ENCODE peak calls at places on chromosomes 6 and 20, in four cellular contexts. One of them, this sample, is unnamed.

GRCh38 chr6:135403584-135403983 is 94.0 kb downstream of the AHI1 start:
- DNase-seq in HL-60: no peak
- DNase-seq in K562: no peak
- DNase-seq in GM12878: no peak
- DNase-seq in this sample: no peak

GRCh38 chr6:87698618-87699017 is 3.4 kb downstream of the AKIRIN2 start:
- DNase-seq in HL-60: no peak
- DNase-seq in K562: no peak
- DNase-seq in GM12878: no peak
- DNase-seq in this sample: no peak

GRCh38 chr6:87200469-87201174 is 45.3 kb downstream of the ZNF292 start:
- DNase-seq in HL-60: no peak
- DNase-seq in K562: no peak
- DNase-seq in GM12878: no peak
- DNase-seq in this sample: no peak

GRCh38 chr20:5757949-5758348 is 7.7 kb downstream of the SHLD1 start:
- DNase-seq in HL-60: no peak
- DNase-seq in K562: no peak
- DNase-seq in GM12878: no peak
- DNase-seq in this sample: no peak

GRCh38 chr6:38443341-38443740 is 196.4 kb downstream of the BTBD9 start:
- DNase-seq in HL-60: peak
- DNase-seq in K562: no peak
- DNase-seq in GM12878: no peak
- DNase-seq in this sample: no peak

GRCh38 chr6:152209211-152209610 is 401.7 kb downstream of the ESR1 start:
- DNase-seq in HL-60: no peak
- DNase-seq in K562: no peak
- DNase-seq in GM12878: no peak
- DNase-seq in this sample: no peak

GRCh38 chr20:10469599-10469998 is 34.5 kb downstream of the SLX4IP start:
- DNase-seq in HL-60: no peak
- DNase-seq in K562: peak
- DNase-seq in GM12878: no peak
- DNase-seq in this sample: no peak

GRCh38 chr6:104459543-104459942 is 400.2 kb downstream of the HACE1 start:
- DNase-seq in HL-60: no peak
- DNase-seq in K562: no peak
- DNase-seq in GM12878: peak
- DNase-seq in this sample: no peak

GRCh38 chr6:23350752-23351453 is 775.1 kb upstream of the NRSN1 start:
- DNase-seq in HL-60: no peak
- DNase-seq in K562: no peak
- DNase-seq in GM12878: no peak
- DNase-seq in this sample: no peak

GRCh38 chr6:105153676-105154075 is 26.1 kb downstream of the POPDC3 start:
- DNase-seq in HL-60: no peak
- DNase-seq in K562: no peak
- DNase-seq in GM12878: no peak
- DNase-seq in this sample: no peak

GRCh38 chr6:99458319-99458718 is 33.2 kb upstream of the PNISR start:
- DNase-seq in HL-60: peak
- DNase-seq in K562: peak
- DNase-seq in GM12878: no peak
- DNase-seq in this sample: no peak

GRCh38 chr6:69398729-69399128 is 398.1 kb downstream of the LMBRD1 start:
- DNase-seq in HL-60: no peak
- DNase-seq in K562: no peak
- DNase-seq in GM12878: no peak
- DNase-seq in this sample: no peak

GRCh38 chr6:84892666-84893065 is 128.3 kb upstream of the TBX18 start:
- DNase-seq in HL-60: no peak
- DNase-seq in K562: no peak
- DNase-seq in GM12878: no peak
- DNase-seq in this sample: no peak

GRCh38 chr6:7201732-7202541 is 94.2 kb downstream of the RREB1 start:
- DNase-seq in HL-60: peak
- DNase-seq in K562: peak
- DNase-seq in GM12878: peak
- DNase-seq in this sample: peak

GRCh38 chr20:52200870-52201269 is 9.3 kb upstream of the ZFP64 start:
- DNase-seq in HL-60: no peak
- DNase-seq in K562: no peak
- DNase-seq in GM12878: no peak
- DNase-seq in this sample: no peak

GRCh38 chr20:3237958-3238615 is 903 bp downstream of the SLC4A11 start:
- DNase-seq in HL-60: no peak
- DNase-seq in K562: no peak
- DNase-seq in GM12878: no peak
- DNase-seq in this sample: no peak

GRCh38 chr6:87436435-87436834 is 28.7 kb downstream of the CFAP206 start:
- DNase-seq in HL-60: peak
- DNase-seq in K562: peak
- DNase-seq in GM12878: peak
- DNase-seq in this sample: peak

GRCh38 chr6:74598473-74599393 is 607.1 kb downstream of the COL12A1 start:
- DNase-seq in HL-60: no peak
- DNase-seq in K562: no peak
- DNase-seq in GM12878: peak
- DNase-seq in this sample: peak

DNA sequence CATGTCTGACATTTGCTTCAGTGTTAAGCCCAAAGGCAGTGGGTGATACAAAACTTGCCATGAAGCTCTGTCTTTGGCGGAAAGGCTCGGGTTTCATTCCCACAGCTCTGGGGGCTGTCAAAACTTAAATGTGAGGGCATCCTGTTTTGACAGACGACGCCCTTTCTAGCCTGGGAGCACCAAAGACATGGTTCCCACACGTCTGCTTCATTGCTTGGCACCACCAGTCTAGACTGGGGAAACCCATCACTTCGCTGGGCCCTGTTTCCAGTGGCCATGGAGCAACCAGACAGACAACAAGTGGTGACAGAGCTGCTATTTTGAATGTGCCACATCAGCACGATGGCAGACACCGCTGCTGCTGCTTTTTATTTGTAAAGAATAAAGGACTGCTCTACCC is 127.5 kb downstream of the SASH1 start:
- DNase-seq in HL-60: no peak
- DNase-seq in K562: no peak
- DNase-seq in GM12878: no peak
- DNase-seq in this sample: no peak
- TF ChIP-seq SPI1 in HL-60: no peak
- TF ChIP-seq SPI1 in K562: no peak
- TF ChIP-seq SPI1 in GM12878: no peak
- TF ChIP-seq SPI1 in this sample: no peak

GRCh38 chr6:9507136-9507895 is 907.6 kb downstream of the TFAP2A start:
- DNase-seq in HL-60: no peak
- DNase-seq in K562: no peak
- DNase-seq in GM12878: peak
- DNase-seq in this sample: no peak

GRCh38 chr6:9514146-9514545 is 900.7 kb downstream of the TFAP2A start:
- DNase-seq in HL-60: no peak
- DNase-seq in K562: no peak
- DNase-seq in GM12878: no peak
- DNase-seq in this sample: no peak

GRCh38 chr6:9516207-9516606 is 898.7 kb downstream of the TFAP2A start:
- DNase-seq in HL-60: no peak
- DNase-seq in K562: no peak
- DNase-seq in GM12878: no peak
- DNase-seq in this sample: no peak

GRCh38 chr6:9511157-9511556 is 903.7 kb downstream of the TFAP2A start:
- DNase-seq in HL-60: no peak
- DNase-seq in K562: no peak
- DNase-seq in GM12878: no peak
- DNase-seq in this sample: no peak
- TF ChIP-seq POLR2AphosphoS5 in HL-60: no peak
- TF ChIP-seq POLR2AphosphoS5 in K562: no peak
- TF ChIP-seq POLR2AphosphoS5 in GM12878: no peak
- TF ChIP-seq POLR2AphosphoS5 in this sample: no peak

GRCh38 chr6:81381382-81381916 is 371.0 kb downstream of the TENT5A start:
- DNase-seq in HL-60: no peak
- DNase-seq in K562: no peak
- DNase-seq in GM12878: no peak
- DNase-seq in this sample: no peak
- TF ChIP-seq SPI1 in HL-60: no peak
- TF ChIP-seq SPI1 in K562: no peak
- TF ChIP-seq SPI1 in GM12878: no peak
- TF ChIP-seq SPI1 in this sample: no peak

DNA sequence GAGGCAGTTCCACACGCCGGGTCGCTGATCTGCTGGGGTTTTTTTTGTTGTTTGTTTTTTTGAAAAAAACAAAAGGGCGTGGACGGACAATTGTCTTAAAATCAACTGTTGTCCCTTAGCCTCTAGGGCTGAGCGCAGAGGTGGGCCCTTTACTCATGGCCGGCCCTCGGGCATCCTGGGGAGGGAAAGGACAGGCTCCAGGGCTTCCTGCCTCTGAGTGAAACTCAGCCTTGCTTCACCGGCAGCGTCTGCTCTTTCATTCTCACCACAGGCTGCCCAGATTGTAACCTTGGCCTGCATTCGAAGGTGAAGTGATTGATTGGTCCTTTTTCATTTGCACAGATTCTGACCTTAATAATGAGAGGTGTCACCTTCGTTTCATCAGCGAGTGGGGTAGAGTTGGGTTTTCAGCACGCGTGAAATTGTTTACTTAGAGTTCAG is 797 bp downstream of the SMIM13 start:
- DNase-seq in HL-60: no peak
- DNase-seq in K562: peak
- DNase-seq in GM12878: no peak
- DNase-seq in this sample: peak
- TF ChIP-seq POLR2AphosphoS5 in HL-60: no peak
- TF ChIP-seq POLR2AphosphoS5 in K562: no peak
- TF ChIP-seq POLR2AphosphoS5 in GM12878: no peak
- TF ChIP-seq POLR2AphosphoS5 in this sample: no peak

GRCh38 chr6:89840538-89840937 is 10.9 kb downstream of the CASP8AP2 start:
- DNase-seq in HL-60: peak
- DNase-seq in K562: peak
- DNase-seq in GM12878: no peak
- DNase-seq in this sample: no peak

GRCh38 chr6:89842228-89842627 is 12.5 kb downstream of the CASP8AP2 start:
- DNase-seq in HL-60: no peak
- DNase-seq in K562: no peak
- DNase-seq in GM12878: no peak
- DNase-seq in this sample: no peak

GRCh38 chr6:89834884-89835792 is 5.5 kb downstream of the CASP8AP2 start:
- DNase-seq in HL-60: no peak
- DNase-seq in K562: no peak
- DNase-seq in GM12878: peak
- DNase-seq in this sample: no peak

DNA sequence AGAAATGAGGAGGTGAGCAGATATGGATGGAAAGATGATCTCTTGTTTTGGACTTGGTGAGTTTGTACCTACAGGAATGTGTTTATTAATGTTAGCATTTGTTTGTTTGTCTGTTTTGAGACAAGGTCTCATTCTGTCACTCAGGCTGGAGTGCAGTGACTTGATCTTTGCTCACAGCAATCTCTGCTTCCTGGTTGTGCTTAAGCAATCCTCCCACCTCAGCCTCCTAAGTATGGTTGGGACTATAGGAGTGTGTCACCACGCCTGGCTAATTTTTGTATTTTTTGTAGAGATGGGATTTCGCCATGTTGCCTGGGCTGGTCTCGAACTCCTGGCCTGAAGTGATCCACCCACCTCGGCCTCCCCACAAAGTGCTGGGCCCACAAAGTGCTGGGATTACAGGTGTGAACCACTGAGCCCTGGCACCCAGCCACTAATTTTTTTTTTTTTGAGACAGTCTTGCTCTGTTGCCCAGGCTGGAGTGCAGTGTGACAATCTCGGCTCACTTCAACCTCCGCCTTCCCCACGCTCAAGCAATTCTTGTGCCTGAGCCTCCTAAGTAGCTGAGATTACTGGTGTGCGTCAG is 7.0 kb downstream of the CASP8AP2 start:
- DNase-seq in HL-60: peak
- DNase-seq in K562: no peak
- DNase-seq in GM12878: no peak
- DNase-seq in this sample: no peak
- TF ChIP-seq SPI1 in HL-60: no peak
- TF ChIP-seq SPI1 in K562: no peak
- TF ChIP-seq SPI1 in GM12878: no peak
- TF ChIP-seq SPI1 in this sample: no peak

GRCh38 chr20:64038579-64039292 is 2.8 kb downstream of the C20orf204 start:
- DNase-seq in HL-60: peak
- DNase-seq in K562: peak
- DNase-seq in GM12878: no peak
- DNase-seq in this sample: peak
- TF ChIP-seq POLR2AphosphoS5 in HL-60: no peak
- TF ChIP-seq POLR2AphosphoS5 in K562: no peak
- TF ChIP-seq POLR2AphosphoS5 in GM12878: no peak
- TF ChIP-seq POLR2AphosphoS5 in this sample: no peak

GRCh38 chr20:49786226-49786625 is 26.4 kb upstream of the SLC9A8 start:
- DNase-seq in HL-60: peak
- DNase-seq in K562: no peak
- DNase-seq in GM12878: peak
- DNase-seq in this sample: no peak

GRCh38 chr20:49784291-49784690 is 28.3 kb upstream of the SLC9A8 start:
- DNase-seq in HL-60: no peak
- DNase-seq in K562: no peak
- DNase-seq in GM12878: no peak
- DNase-seq in this sample: no peak

GRCh38 chr20:49786671-49787370 is 25.8 kb upstream of the SLC9A8 start:
- DNase-seq in HL-60: no peak
- DNase-seq in K562: no peak
- DNase-seq in GM12878: no peak
- DNase-seq in this sample: no peak

GRCh38 chr20:49785149-49785850 is 27.3 kb upstream of the SLC9A8 start:
- DNase-seq in HL-60: no peak
- DNase-seq in K562: no peak
- DNase-seq in GM12878: no peak
- DNase-seq in this sample: no peak

GRCh38 chr20:49785851-49786174 is 26.8 kb upstream of the SLC9A8 start:
- DNase-seq in HL-60: peak
- DNase-seq in K562: peak
- DNase-seq in GM12878: peak
- DNase-seq in this sample: no peak
- TF ChIP-seq SPI1 in HL-60: peak
- TF ChIP-seq SPI1 in K562: peak
- TF ChIP-seq SPI1 in GM12878: peak
- TF ChIP-seq SPI1 in this sample: peak

GRCh38 chr6:168060521-168060931 is 18.5 kb downstream of the FRMD1 start:
- DNase-seq in HL-60: no peak
- DNase-seq in K562: peak
- DNase-seq in GM12878: no peak
- DNase-seq in this sample: no peak
- TF ChIP-seq POLR2AphosphoS5 in HL-60: no peak
- TF ChIP-seq POLR2AphosphoS5 in K562: no peak
- TF ChIP-seq POLR2AphosphoS5 in GM12878: no peak
- TF ChIP-seq POLR2AphosphoS5 in this sample: no peak

DNA sequence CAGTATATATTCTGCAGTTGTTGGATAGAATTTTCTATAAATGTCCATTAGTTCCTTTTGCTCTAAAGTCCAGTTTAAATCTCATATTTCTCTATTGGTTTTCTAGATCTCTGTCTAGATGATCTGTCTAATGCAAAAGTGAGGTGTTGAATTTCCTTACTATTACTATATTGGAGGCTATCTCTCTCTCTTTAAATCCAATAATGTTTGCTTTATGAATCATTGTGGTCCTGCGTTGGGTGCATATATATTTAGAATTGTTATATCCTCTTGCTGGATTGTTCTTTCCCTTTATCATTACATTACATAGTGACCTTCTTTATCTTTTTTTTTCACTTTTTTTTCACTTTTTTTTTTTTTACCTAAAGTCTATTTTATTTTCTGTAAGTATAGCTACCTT is 208.5 kb upstream of the ASCC3 start:
- DNase-seq in HL-60: no peak
- DNase-seq in K562: no peak
- DNase-seq in GM12878: no peak
- DNase-seq in this sample: no peak
- TF ChIP-seq SPI1 in HL-60: no peak
- TF ChIP-seq SPI1 in K562: no peak
- TF ChIP-seq SPI1 in GM12878: no peak
- TF ChIP-seq SPI1 in this sample: no peak

This sample was measured in GM12891.